ENCODE peak calls at places on chromosomes 13 and 19, in ten cellular contexts. L, S, P, N, Z, D, V, W, E and R are unnamed samples.

GRCh38 chr19:279231-279630 is 12.0 kb downstream of the PLPP2 start:
- DNase-seq in L (no peak), S (no peak), P (no peak), N (no peak), Z (no peak), D (no peak), V (no peak), W (no peak), E (no peak), R (no peak)

GRCh38 chr13:113834496-113835200 is 29.2 kb downstream of the GAS6 start:
- DNase-seq in L (no peak), S (no peak), P (no peak), N (no peak), Z (no peak), D (no peak), V (no peak), W (no peak), E (no peak), R (peak; percentile 73)

GRCh38 chr13:33154911-33155310 is 130.6 kb downstream of the STARD13 start:
- DNase-seq in L (no peak), S (no peak), P (no peak), N (no peak), Z (no peak), D (no peak), V (no peak), W (no peak), E (no peak), R (no peak)

GRCh38 chr13:109389456-109389855 is 396.9 kb downstream of the IRS2 start:
- DNase-seq in L (no peak), S (no peak), P (no peak), N (no peak), Z (no peak), D (no peak), V (peak; percentile 6), W (no peak), E (no peak), R (no peak)

GRCh38 chr19:40341601-40342482 is 6.4 kb downstream of the C19orf47 start:
- DNase-seq in L (no peak), S (no peak), P (no peak), N (no peak), Z (no peak), D (no peak), V (no peak), W (no peak), E (no peak), R (peak; percentile 35)

GRCh38 chr19:22616659-22617058 is 17.5 kb upstream of the ZNF492 start:
- DNase-seq in L (no peak), S (no peak), P (no peak), N (no peak), Z (no peak), D (no peak), V (no peak), W (no peak), E (no peak), R (no peak)

GRCh38 chr19:38529610-38530009 is 88.1 kb downstream of the MAP4K1 start:
- DNase-seq in L (no peak), S (no peak), P (no peak), N (no peak), Z (no peak), D (no peak), V (no peak), W (no peak), E (no peak), R (no peak)

GRCh38 chr13:103195762-103196161 is 129.5 kb upstream of the SLC10A2 start:
- DNase-seq in L (no peak), S (no peak), P (no peak), N (no peak), Z (no peak), D (no peak), V (no peak), W (no peak), E (no peak), R (no peak)

GRCh38 chr13:30798776-30799625 is 63.7 kb downstream of the ALOX5AP start:
- DNase-seq in L (no peak), S (no peak), P (no peak), N (no peak), Z (no peak), D (no peak), V (no peak), W (no peak), E (no peak), R (no peak)

GRCh38 chr19:9622531-9622930 is 1.5 kb upstream of the ZNF561 start:
- DNase-seq in L (no peak), S (no peak), P (no peak), N (no peak), Z (no peak), D (no peak), V (no peak), W (no peak), E (no peak), R (no peak)

GRCh38 chr13:20446405-20446804 is 79.3 kb downstream of the CRYL1 start:
- DNase-seq in L (no peak), S (no peak), P (no peak), N (no peak), Z (no peak), D (no peak), V (no peak), W (no peak), E (no peak), R (no peak)

GRCh38 chr13:101457176-101457575 is 4.7 kb downstream of the ITGBL1 start:
- DNase-seq in L (no peak), S (no peak), P (no peak), N (no peak), Z (no peak), D (no peak), V (no peak), W (no peak), E (no peak), R (no peak)

GRCh38 chr19:1787116-1787515 is 25.0 kb downstream of the ATP8B3 start:
- DNase-seq in L (no peak), S (no peak), P (no peak), N (no peak), Z (no peak), D (no peak), V (no peak), W (no peak), E (no peak), R (no peak)

GRCh38 chr19:34145741-34146202 is 26.5 kb upstream of the LSM14A start:
- DNase-seq in L (no peak), S (no peak), P (peak; percentile 40), N (peak; percentile 47), Z (peak; percentile 9), D (peak; percentile 56), V (no peak), W (peak; percentile 62), E (peak; percentile 59), R (no peak)

GRCh38 chr19:22634450-22634827 is 315 bp downstream of the ZNF492 start:
- DNase-seq in L (no peak), S (no peak), P (no peak), N (no peak), Z (no peak), D (no peak), V (no peak), W (no peak), E (no peak), R (peak; percentile 54)

GRCh38 chr13:43102304-43102703 is 78.9 kb downstream of the DNAJC15 start:
- DNase-seq in L (no peak), S (no peak), P (no peak), N (no peak), Z (no peak), D (no peak), V (no peak), W (no peak), E (no peak), R (no peak)